ENCODE peak calls at places on chromosomes 11 and 22, in four cellular contexts. V, X, Y and H are unnamed samples.

GRCh38 chr11:2538951-2539735 is 94.3 kb downstream of the KCNQ1 start:
- DNase-seq in Y (no peak), V (no peak), X (no peak), H (no peak)

GRCh38 chr22:29751139-29751538 is 15.7 kb downstream of the ZMAT5 start:
- DNase-seq in V (no peak), X (no peak), Y (no peak), H (peak; percentile 29)

GRCh38 chr11:57798905-57799559 is 37.4 kb downstream of the CTNND1 start:
- DNase-seq in Y (no peak), X (peak; percentile 51), V (peak; percentile 92), H (peak; percentile 98)

GRCh38 chr22:26681395-26681821 is 24.0 kb downstream of the MIAT start:
- DNase-seq in V (no peak), X (peak; percentile 41), Y (no peak), H (no peak)

GRCh38 chr11:59273008-59273841 is 60.5 kb upstream of the MPEG1 start:
- DNase-seq in V (no peak), X (no peak), Y (peak; percentile 17), H (no peak)

GRCh38 chr22:24445481-24446290 is 18.3 kb downstream of the ADORA2A start:
- DNase-seq in X (no peak), Y (no peak), V (no peak), H (no peak)

GRCh38 chr11:48088682-48089050 is 108.3 kb downstream of the PTPRJ start:
- DNase-seq in V (no peak), X (no peak), Y (no peak), H (no peak)

GRCh38 chr11:16604784-16605439 is 133.5 kb upstream of the C11orf58 start:
- DNase-seq in V (peak; percentile 37), Y (peak; percentile 34), X (peak; percentile 49), H (peak; percentile 66)

GRCh38 chr11:2798951-2799761 is 86.4 kb downstream of the CDKN1C start:
- DNase-seq in V (no peak), Y (no peak), X (peak; percentile 44), H (no peak)

GRCh38 chr11:20162824-20163777 is 2.8 kb upstream of the DBX1 start:
- DNase-seq in Y (no peak), V (no peak), X (peak; percentile 37), H (peak; percentile 22)

GRCh38 chr22:37416806-37417205 is 10.5 kb downstream of the ELFN2 start:
- DNase-seq in Y (no peak), V (peak; percentile 35), X (no peak), H (no peak)

GRCh38 chr11:113242767-113243397 is 71.5 kb upstream of the TTC12 start:
- DNase-seq in Y (no peak), V (no peak), X (peak; percentile 69), H (peak; percentile 39)

GRCh38 chr11:112617089-112617407 is 344.2 kb upstream of the NCAM1 start:
- DNase-seq in X (no peak), Y (no peak), V (no peak), H (no peak)

GRCh38 chr11:69079891-69080290 is 31.2 kb downstream of the TPCN2 start:
- DNase-seq in V (no peak), X (no peak), Y (no peak), H (no peak)

GRCh38 chr22:35170716-35171697 is 86.3 kb upstream of the HMGXB4 start:
- DNase-seq in V (no peak), X (no peak), Y (no peak), H (peak; percentile 13)

GRCh38 chr22:42360348-42360747 is 71.9 kb downstream of the NFAM1 start:
- DNase-seq in Y (no peak), X (no peak), V (no peak), H (no peak)

GRCh38 chr11:109604506-109604905 is 182.5 kb downstream of the C11orf87 start:
- DNase-seq in V (no peak), Y (no peak), X (peak; percentile 3), H (peak; percentile 23)

GRCh38 chr11:5968394-5968793 is at the start of gene OR56A5:
- DNase-seq in V (no peak), Y (no peak), X (no peak), H (no peak)

GRCh38 chr22:35439365-35439717 is 39.4 kb downstream of the MCM5 start:
- DNase-seq in Y (no peak), V (no peak), X (no peak), H (no peak)

GRCh38 chr22:29712119-29712518 is 7.7 kb upstream of the CABP7 start:
- DNase-seq in V (no peak), X (no peak), Y (no peak), H (no peak)

GRCh38 chr11:5362017-5362625 is 10.8 kb downstream of the OR51B6 start:
- DNase-seq in V (no peak), Y (no peak), X (no peak), H (no peak)

GRCh38 chr11:129840236-129840635 is 24.6 kb downstream of the TMEM45B start:
- DNase-seq in X (no peak), Y (no peak), V (peak; percentile 24), H (no peak)

GRCh38 chr22:42365942-42366660 is 66.1 kb downstream of the NFAM1 start:
- DNase-seq in X (no peak), Y (no peak), V (no peak), H (no peak)

GRCh38 chr22:45639747-45640102 is 31.9 kb upstream of the ATXN10 start:
- DNase-seq in V (no peak), Y (no peak), X (no peak), H (no peak)

GRCh38 chr22:45640291-45640940 is 31.2 kb upstream of the ATXN10 start:
- DNase-seq in Y (no peak), V (no peak), X (no peak), H (no peak)

GRCh38 chr22:45638834-45639746 is 32.5 kb upstream of the ATXN10 start:
- DNase-seq in V (peak; percentile 94), X (peak; percentile 55), Y (no peak), H (peak; percentile 79)

GRCh38 chr22:45636668-45637067 is 35.0 kb upstream of the ATXN10 start:
- DNase-seq in Y (no peak), V (no peak), X (no peak), H (no peak)

GRCh38 chr22:45638197-45638596 is 33.4 kb upstream of the ATXN10 start:
- DNase-seq in V (no peak), Y (no peak), X (no peak), H (no peak)
- H3K4me2 ChIP-seq in V (peak overlapping the region; percentile 67), Y (no peak overlapping the region), X (no peak overlapping the region), H (no peak overlapping the region)

GRCh38 chr22:48396091-48396784 is 1431.4 kb downstream of the BRD1 start:
- DNase-seq in Y (no peak), X (no peak), V (no peak), H (no peak)
- H3K4me2 ChIP-seq in Y (no peak overlapping the region), X (no peak overlapping the region), V (no peak overlapping the region), H (no peak overlapping the region)

GRCh38 chr11:28089378-28089777 is 18.6 kb downstream of the KIF18A start:
- DNase-seq in X (peak; percentile 74), Y (no peak), V (no peak), H (no peak)
- H3K4me2 ChIP-seq in X (no peak overlapping the region), Y (no peak overlapping the region), V (no peak overlapping the region), H (no peak overlapping the region)

GRCh38 chr11:12803086-12803826 is 129.0 kb downstream of the TEAD1 start:
- DNase-seq in V (no peak), Y (no peak), X (peak; percentile 68), H (peak; percentile 57)
- H3K4me2 ChIP-seq in V (peak overlapping the region; percentile 78), Y (no peak overlapping the region), X (no peak overlapping the region), H (peak overlapping the region; percentile 72)

GRCh38 chr11:64415286-64415685 is 56.3 kb downstream of the RPS6KA4 start:
- DNase-seq in X (peak; percentile 15), V (no peak), Y (no peak), H (no peak)
- H3K4me2 ChIP-seq in X (no peak overlapping the region), V (no peak overlapping the region), Y (no peak overlapping the region), H (no peak overlapping the region)

DNA sequence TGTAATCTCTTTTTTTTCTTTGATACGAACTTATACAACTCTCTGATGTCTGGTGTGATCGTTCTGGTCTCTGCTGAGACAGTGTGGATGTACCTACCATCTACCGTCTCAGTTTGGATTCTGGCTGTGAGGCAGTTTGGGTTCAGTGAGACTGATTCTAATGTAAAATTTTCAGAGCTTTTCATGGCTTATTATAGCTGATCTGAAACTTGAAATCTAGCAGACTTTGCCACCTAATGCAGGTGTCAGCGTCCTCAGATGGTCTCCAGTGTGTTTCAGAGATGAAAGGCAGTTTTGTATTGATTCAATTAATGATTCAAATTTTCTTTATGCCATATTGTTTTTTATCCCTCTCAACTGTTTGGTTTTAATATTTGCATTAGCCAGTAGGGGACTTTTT is 35.9 kb downstream of the PPFIBP2 start:
- DNase-seq in X (no peak), V (no peak), Y (peak; percentile 73), H (no peak)
- H3K4me2 ChIP-seq in X (no peak overlapping the region), V (no peak overlapping the region), Y (peak overlapping the region; percentile 39), H (no peak overlapping the region)

GRCh38 chr11:74971424-74971823 is 17.3 kb upstream of the NEU3 start:
- DNase-seq in X (no peak), V (no peak), Y (no peak), H (no peak)

GRCh38 chr11:74970852-74971395 is 17.8 kb upstream of the NEU3 start:
- DNase-seq in Y (no peak), V (no peak), X (no peak), H (peak; percentile 64)

DNA sequence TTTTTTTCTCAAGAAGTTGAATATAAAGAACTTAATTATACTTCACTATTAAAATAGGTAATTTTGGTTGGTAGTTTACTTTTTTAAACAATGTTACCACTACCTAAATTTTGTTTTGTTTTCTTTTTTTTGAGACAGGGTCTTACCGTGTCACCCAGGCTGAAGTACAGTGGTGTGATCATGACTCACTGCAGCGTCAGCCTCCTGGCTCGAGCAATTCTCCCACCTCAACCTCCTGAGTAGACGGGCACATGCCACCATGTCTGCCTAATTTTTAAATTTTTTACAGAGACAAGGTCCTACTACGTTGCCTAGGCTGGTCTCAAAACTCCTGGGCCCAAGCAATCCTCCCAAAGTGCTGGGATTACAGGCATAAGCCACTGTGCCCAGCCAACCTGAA is 17.6 kb downstream of the SPCS2 start:
- DNase-seq in X (peak; percentile 11), V (no peak), Y (no peak), H (peak; percentile 40)
- H3K4me2 ChIP-seq in X (no peak overlapping the region), V (no peak overlapping the region), Y (no peak overlapping the region), H (no peak overlapping the region)

GRCh38 chr11:67163006-67163405 is 43.9 kb downstream of the KDM2A start:
- DNase-seq in X (peak; percentile 51), Y (no peak), V (no peak), H (no peak)

GRCh38 chr11:67167086-67167485 is 48.0 kb downstream of the KDM2A start:
- DNase-seq in X (no peak), V (no peak), Y (no peak), H (no peak)

GRCh38 chr11:67165595-67165994 is 46.5 kb downstream of the KDM2A start:
- DNase-seq in X (no peak), V (no peak), Y (no peak), H (no peak)

GRCh38 chr11:67167715-67168114 is 48.7 kb downstream of the KDM2A start:
- DNase-seq in Y (no peak), X (no peak), V (no peak), H (no peak)
- H3K4me2 ChIP-seq in Y (no peak overlapping the region), X (no peak overlapping the region), V (peak overlapping the region; percentile 32), H (peak overlapping the region; percentile 12)

DNA sequence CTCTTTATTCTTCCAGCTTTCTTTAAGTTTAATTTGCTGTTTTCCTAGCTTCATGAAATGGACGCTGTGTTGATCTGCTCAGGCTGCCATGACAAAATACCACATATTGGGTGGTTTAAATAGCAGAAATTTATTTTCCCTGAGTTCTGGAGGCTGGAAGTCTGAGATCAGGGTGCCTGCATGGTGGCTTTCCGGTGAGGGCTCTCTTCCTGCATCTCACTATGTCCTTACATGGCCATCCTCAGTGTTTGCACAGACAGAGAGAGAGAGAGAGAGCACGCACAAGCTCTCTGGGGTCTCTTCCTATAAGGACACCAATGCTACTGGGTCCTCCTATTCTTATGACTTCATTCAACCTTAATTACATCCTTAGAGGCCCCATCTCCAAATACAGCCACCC is 28.7 kb downstream of the MCAM start:
- DNase-seq in V (no peak), X (no peak), Y (no peak), H (no peak)
- H3K4me2 ChIP-seq in V (no peak overlapping the region), X (no peak overlapping the region), Y (no peak overlapping the region), H (no peak overlapping the region)